ENCODE peak calls at places on chromosomes 2 and 18, in seven cellular contexts. A is tibial artery, U is Peyer's patch, W is brain microvascular endothelial cell, E is RWPE1, F is cardiac muscle cell, O is breast epithelium. M is an unnamed sample.

GRCh38 chr18:25463726-25464125 is 111.8 kb upstream of the ZNF521 start:
- DNase-seq in A (no peak), U (no peak), W (no peak), E (no peak), F (no peak), O (no peak), M (no peak)

GRCh38 chr2:88549616-88550292 is 77.5 kb downstream of the EIF2AK3 start:
- DNase-seq in A (no peak), U (no peak), W (no peak), E (no peak), F (no peak), O (no peak), M (no peak)

GRCh38 chr18:66329716-66330115 is 274.2 kb downstream of the CDH19 start:
- DNase-seq in A (no peak), U (no peak), W (no peak), E (no peak), F (no peak), O (no peak), M (no peak)

GRCh38 chr18:62928316-62928715 is 213.0 kb downstream of the PHLPP1 start:
- DNase-seq in A (no peak), U (no peak), W (no peak), E (no peak), F (peak), O (no peak), M (no peak)

GRCh38 chr18:58863539-58864145 is 1.0 kb upstream of the ZNF532 start:
- DNase-seq in A (peak), U (peak), W (no peak), E (peak), F (peak), O (no peak), M (peak)

GRCh38 chr18:30485078-30485477 is 557.5 kb downstream of the DSC3 start:
- DNase-seq in A (no peak), U (no peak), W (no peak), E (no peak), F (no peak), O (no peak), M (no peak)

GRCh38 chr18:38750786-38751185 is 1185.2 kb upstream of the CELF4 start:
- DNase-seq in A (no peak), U (no peak), W (no peak), E (no peak), F (no peak), O (no peak), M (no peak)

GRCh38 chr2:200003444-200003843 is 48.1 kb downstream of the MAIP1 start:
- DNase-seq in A (no peak), U (no peak), W (no peak), E (no peak), F (peak), O (no peak), M (no peak)

GRCh38 chr2:128374711-128375413 is 56.2 kb upstream of the HS6ST1 start:
- DNase-seq in A (peak), U (peak), W (no peak), E (no peak), F (no peak), O (peak), M (no peak)

GRCh38 chr2:19235308-19235707 is 123.1 kb downstream of the OSR1 start:
- DNase-seq in A (no peak), U (no peak), W (no peak), E (peak), F (peak), O (no peak), M (no peak)

GRCh38 chr2:98467082-98467536 is 22.5 kb downstream of the INPP4A start:
- DNase-seq in A (no peak), U (peak), W (no peak), E (no peak), F (no peak), O (no peak), M (no peak)

GRCh38 chr2:85806358-85807118 is 52.7 kb downstream of the ATOH8 start:
- DNase-seq in A (no peak), U (no peak), W (no peak), E (no peak), F (peak), O (no peak), M (no peak)

GRCh38 chr2:63035686-63036085 is 14.9 kb upstream of the OTX1 start:
- DNase-seq in A (no peak), U (no peak), W (no peak), E (no peak), F (no peak), O (no peak), M (no peak)

GRCh38 chr18:76604642-76605240 is 109.7 kb upstream of the ZNF516 start:
- DNase-seq in A (no peak), U (no peak), W (no peak), E (no peak), F (no peak), O (no peak), M (no peak)

GRCh38 chr2:51344886-51345285 is 313.0 kb upstream of the NRXN1 start:
- DNase-seq in A (no peak), U (no peak), W (no peak), E (no peak), F (no peak), O (no peak), M (no peak)

GRCh38 chr18:36693931-36694661 is 134.7 kb downstream of the TPGS2 start:
- DNase-seq in A (no peak), U (no peak), W (no peak), E (no peak), F (no peak), O (no peak), M (no peak)

GRCh38 chr2:230798769-230799399 is 65.9 kb upstream of the ITM2C start:
- DNase-seq in A (no peak), U (no peak), W (peak), E (peak), F (peak), O (no peak), M (peak)

GRCh38 chr2:113977660-113978523 is 88.0 kb downstream of the ACTR3 start:
- DNase-seq in A (no peak), U (no peak), W (peak), E (peak), F (peak), O (no peak), M (no peak)

GRCh38 chr2:234840336-234840735 is 111.5 kb upstream of the SH3BP4 start:
- DNase-seq in A (no peak), U (no peak), W (peak), E (peak), F (peak), O (no peak), M (no peak)

GRCh38 chr18:47215554-47216138 is 35.8 kb downstream of the SKOR2 start:
- DNase-seq in A (no peak), U (no peak), W (peak), E (peak), F (peak), O (no peak), M (peak)

GRCh38 chr18:51578403-51578980 is 381.0 kb upstream of the MEX3C start:
- DNase-seq in A (no peak), U (no peak), W (no peak), E (no peak), F (no peak), O (no peak), M (no peak)

GRCh38 chr2:215771241-215771640 is 242.1 kb downstream of the MREG start:
- DNase-seq in A (no peak), U (no peak), W (peak), E (no peak), F (no peak), O (no peak), M (no peak)

GRCh38 chr2:137383391-137383790 is 580.9 kb upstream of the HNMT start:
- DNase-seq in A (no peak), U (no peak), W (no peak), E (no peak), F (no peak), O (no peak), M (no peak)

GRCh38 chr2:65031341-65032015 is 24.7 kb upstream of the CEP68 start:
- DNase-seq in A (no peak), U (peak), W (no peak), E (no peak), F (peak), O (no peak), M (peak)

GRCh38 chr2:9154061-9154460 is 52.6 kb upstream of the ASAP2 start:
- DNase-seq in A (no peak), U (no peak), W (no peak), E (no peak), F (no peak), O (no peak), M (no peak)

GRCh38 chr2:55943466-55943865 is 19.9 kb upstream of the EFEMP1 start:
- DNase-seq in A (no peak), U (no peak), W (no peak), E (no peak), F (no peak), O (no peak), M (no peak)

GRCh38 chr18:12236934-12237832 is 17.0 kb upstream of the CIDEA start:
- DNase-seq in A (peak), U (peak), W (peak), E (peak), F (peak), O (peak), M (peak)

GRCh38 chr2:98896944-98897343 is 39.1 kb downstream of the CRACDL start:
- DNase-seq in A (no peak), U (no peak), W (no peak), E (no peak), F (no peak), O (no peak), M (no peak)

GRCh38 chr18:10020176-10020575 is 106.4 kb downstream of the VAPA start:
- DNase-seq in A (no peak), U (no peak), W (no peak), E (no peak), F (peak), O (no peak), M (no peak)

GRCh38 chr2:105584437-105585010 is 160.2 kb upstream of the NCK2 start:
- DNase-seq in A (no peak), U (no peak), W (no peak), E (no peak), F (no peak), O (no peak), M (no peak)

GRCh38 chr2:3189076-3189591 is 188.5 kb downstream of the EIPR1 start:
- DNase-seq in A (no peak), U (no peak), W (no peak), E (no peak), F (no peak), O (no peak), M (no peak)

GRCh38 chr2:37454851-37455762 is 110.7 kb downstream of the QPCT start:
- DNase-seq in A (no peak), U (no peak), W (no peak), E (no peak), F (peak), O (no peak), M (no peak)

GRCh38 chr2:151251012-151251411 is 10.7 kb downstream of the RBM43 start:
- DNase-seq in A (no peak), U (no peak), W (peak), E (no peak), F (peak), O (no peak), M (no peak)
- H3K27ac ChIP-seq in A (no peak), U (no peak), W (no peak), E (no peak), F (no peak), O (no peak), M (no peak)

DNA sequence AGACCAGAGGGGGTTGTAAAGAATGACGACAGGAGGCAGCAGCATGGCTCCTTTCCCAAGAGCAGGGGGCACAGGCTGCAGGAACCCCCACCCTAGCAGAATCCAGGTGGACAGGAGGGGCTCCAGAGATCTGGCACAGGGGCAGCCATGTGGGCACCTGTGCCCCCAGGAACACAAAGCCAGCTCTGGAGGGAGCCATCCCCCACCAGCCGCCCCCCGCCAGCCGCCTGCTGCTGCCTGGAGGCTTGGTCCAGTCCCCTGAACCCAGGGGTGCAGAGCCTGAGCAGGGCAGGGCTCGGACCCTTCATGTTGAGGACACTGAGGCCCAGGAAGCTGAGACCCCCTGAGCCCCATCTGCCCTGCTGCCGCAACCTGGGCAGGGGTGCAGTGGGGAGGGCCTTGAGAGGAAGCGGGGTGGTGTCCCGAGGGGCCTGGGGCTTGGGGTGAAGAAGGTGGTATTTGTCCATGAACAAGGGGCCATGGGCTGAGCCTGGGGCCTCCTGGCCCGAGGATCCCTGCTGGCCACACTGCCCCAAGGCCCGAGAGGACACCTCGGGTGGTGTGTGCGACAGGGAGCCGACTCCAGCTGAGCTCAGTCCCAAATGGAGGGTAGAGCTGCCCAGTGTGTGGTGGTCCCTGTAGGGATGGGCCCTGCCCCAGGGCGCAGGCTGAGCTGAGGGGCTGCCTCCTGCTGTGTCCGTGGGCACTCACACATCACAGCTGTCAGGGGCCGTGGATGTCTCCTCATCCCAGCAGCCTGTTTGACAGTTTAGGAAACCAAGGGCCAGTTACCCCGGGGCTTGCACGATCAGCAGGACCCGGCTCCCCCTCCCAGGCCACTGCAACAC is 39.8 kb upstream of the SNED1 start:
- DNase-seq in A (peak), U (peak), W (no peak), E (no peak), F (no peak), O (peak), M (no peak)
- H3K27ac ChIP-seq in A (no peak), U (no peak), W (no peak), E (peak), F (no peak), O (no peak), M (no peak)

GRCh38 chr2:7795358-7796199 is 878.4 kb downstream of the RNF144A start:
- DNase-seq in A (no peak), U (no peak), W (no peak), E (no peak), F (no peak), O (no peak), M (no peak)
- H3K27ac ChIP-seq in A (no peak), U (no peak), W (no peak), E (no peak), F (no peak), O (peak), M (no peak)

GRCh38 chr2:190075623-190076022 is 13.1 kb upstream of the MSTN start:
- DNase-seq in A (no peak), U (no peak), W (no peak), E (no peak), F (no peak), O (no peak), M (no peak)

GRCh38 chr2:190084704-190085103 is 22.2 kb upstream of the MSTN start:
- DNase-seq in A (no peak), U (no peak), W (no peak), E (no peak), F (no peak), O (no peak), M (no peak)

GRCh38 chr2:190079160-190079559 is 16.6 kb upstream of the MSTN start:
- DNase-seq in A (no peak), U (no peak), W (no peak), E (no peak), F (no peak), O (no peak), M (no peak)

DNA sequence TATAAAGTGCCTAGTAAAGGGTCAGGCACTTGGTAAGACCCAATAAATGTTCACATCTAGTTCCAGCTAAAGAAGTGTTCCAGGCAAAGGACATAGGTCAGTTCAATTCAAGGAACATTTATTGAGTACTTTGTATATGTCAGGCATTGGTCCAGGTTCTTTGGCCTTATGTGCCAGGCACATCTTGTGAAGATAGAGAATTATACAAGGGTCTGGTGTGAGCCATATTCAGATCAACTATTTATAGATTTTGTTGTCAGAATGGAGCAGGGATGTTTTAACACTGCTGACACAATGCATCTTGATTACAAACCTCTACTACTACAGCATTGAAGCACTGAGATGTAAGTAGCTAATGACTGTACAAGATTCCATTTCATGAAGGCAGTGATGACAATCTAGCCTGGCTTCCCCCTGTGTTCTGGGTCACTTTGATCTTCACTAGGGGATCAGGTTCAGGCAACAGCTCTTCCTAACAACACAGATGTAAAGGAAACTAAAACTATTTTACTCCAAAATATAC is 18.1 kb upstream of the MSTN start:
- DNase-seq in A (no peak), U (no peak), W (no peak), E (no peak), F (no peak), O (no peak), M (no peak)
- H3K27ac ChIP-seq in A (no peak), U (no peak), W (no peak), E (no peak), F (no peak), O (no peak), M (no peak)

DNA sequence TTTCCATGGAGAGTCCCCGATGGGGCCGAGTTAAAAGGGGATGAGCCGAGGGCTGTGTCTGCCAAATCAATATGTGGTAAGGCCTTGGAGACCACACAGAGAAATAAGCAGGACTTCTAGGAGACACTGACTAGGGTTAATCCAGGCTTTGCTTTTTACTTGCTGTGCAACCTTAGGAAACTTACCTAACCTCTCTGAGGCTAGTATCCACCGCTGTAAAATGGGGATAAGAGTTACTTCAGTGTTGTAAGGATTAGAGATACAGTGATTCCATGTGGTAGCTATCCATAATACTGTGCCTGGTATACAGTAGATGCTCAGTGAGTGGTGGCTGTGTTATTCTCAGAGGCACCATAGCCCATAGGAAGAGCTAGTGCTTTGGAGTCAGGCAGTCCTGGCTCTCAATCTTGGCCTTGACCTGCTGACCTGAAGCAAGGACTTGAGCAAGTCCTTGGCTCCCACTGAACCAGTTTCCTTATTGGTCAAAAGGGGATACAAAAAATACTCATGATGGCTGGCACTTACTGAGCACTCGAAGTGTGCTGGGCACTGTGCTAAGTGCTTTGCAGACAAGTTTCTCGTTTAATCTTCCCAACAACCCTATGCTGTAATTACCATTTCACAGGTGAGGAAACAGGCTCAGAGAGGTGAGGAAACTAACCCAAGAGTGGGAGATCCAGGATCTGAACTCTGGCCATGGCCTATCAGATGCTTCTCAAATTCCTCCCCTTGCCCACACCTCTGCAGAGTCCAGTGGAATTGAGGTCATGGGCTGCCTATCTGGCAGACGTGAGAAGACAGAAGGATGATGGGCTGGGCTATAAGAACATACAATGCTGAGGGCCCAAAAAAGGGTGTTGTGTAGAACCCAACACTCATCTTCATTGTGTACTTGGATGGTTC is 12.0 kb upstream of the DES start:
- DNase-seq in A (no peak), U (no peak), W (no peak), E (no peak), F (no peak), O (no peak), M (no peak)
- H3K27ac ChIP-seq in A (peak), U (no peak), W (no peak), E (no peak), F (peak), O (no peak), M (no peak)

GRCh38 chr2:222423186-222423585 is 1.2 kb upstream of the SGPP2 start:
- DNase-seq in A (no peak), U (no peak), W (no peak), E (no peak), F (no peak), O (no peak), M (no peak)

GRCh38 chr2:222426836-222427130 is 2.4 kb downstream of the SGPP2 start:
- DNase-seq in A (no peak), U (no peak), W (no peak), E (no peak), F (no peak), O (no peak), M (no peak)

GRCh38 chr2:222424281-222424728 is at the start of gene SGPP2:
- DNase-seq in A (no peak), U (peak), W (no peak), E (peak), F (no peak), O (no peak), M (peak)

GRCh38 chr2:222423632-222424280 is 587 bp upstream of the SGPP2 start:
- DNase-seq in A (no peak), U (no peak), W (no peak), E (no peak), F (peak), O (no peak), M (peak)

DNA sequence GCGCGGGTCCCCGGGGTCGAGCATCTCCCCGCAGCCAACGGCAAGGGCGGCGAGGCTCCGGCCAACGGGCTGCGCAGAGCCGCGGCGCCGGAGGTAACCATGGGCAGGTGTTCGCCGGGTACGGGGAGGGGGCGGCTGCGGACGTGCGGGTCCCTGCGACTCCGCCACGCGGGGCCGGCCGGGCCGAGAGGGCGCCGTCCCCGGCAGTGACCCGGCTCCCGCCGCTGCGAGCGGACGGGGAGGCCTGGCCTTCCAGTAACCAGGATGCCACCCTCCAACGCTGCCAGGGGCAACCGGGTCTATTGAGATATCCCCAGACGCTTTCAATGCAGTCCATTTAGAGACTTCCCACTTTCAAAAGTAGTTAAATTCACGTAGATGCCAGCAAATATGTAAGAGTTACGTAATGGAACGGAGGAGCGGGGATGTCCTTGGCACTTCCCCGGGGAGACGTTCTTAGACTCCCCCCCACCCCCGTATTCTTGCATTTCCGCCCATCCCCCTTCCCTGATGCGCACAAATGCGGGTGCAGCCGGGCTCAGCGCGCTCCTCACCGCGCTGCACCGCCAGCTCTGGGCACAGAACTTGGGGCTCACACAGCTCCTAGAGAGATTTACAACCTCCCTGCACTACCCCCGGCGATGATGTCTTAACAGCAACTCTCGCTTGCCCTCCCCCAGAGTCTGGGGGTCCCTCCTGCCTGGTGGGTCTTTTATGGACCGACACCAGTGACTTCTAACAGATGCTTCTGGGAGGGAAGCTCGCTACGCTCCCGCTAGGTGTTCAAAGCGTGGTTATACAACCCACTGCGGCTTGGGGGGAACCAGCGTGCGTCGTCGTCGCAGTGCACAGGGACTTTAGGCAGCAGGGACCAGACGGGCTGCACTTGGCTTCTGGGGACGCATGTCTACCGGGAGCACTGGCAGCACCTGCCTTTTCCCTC is 657 bp downstream of the SGPP2 start:
- DNase-seq in A (no peak), U (peak), W (no peak), E (no peak), F (peak), O (no peak), M (peak)
- H3K27ac ChIP-seq in A (no peak), U (peak), W (no peak), E (no peak), F (peak), O (no peak), M (peak)